ENCODE peak calls at places on chromosome 20, in four cellular contexts. One of them, this sample, is unnamed.

GRCh38 chr20:51272392-51272791 is 249.5 kb upstream of the KCNG1 start:
- DNase-seq in MM.1S: no peak
- DNase-seq in SK-N-SH: no peak
- DNase-seq in mesenchymal stem cell: peak; percentile 10
- DNase-seq in this sample: no peak

GRCh38 chr20:34074101-34074760 is 37.8 kb downstream of the EIF2S2 start:
- DNase-seq in SK-N-SH: no peak
- DNase-seq in mesenchymal stem cell: peak; percentile 22
- DNase-seq in MM.1S: no peak
- DNase-seq in this sample: no peak

GRCh38 chr20:21712443-21713059 is 7.1 kb downstream of the PAX1 start:
- DNase-seq in MM.1S: no peak
- DNase-seq in SK-N-SH: no peak
- DNase-seq in mesenchymal stem cell: no peak
- DNase-seq in this sample: no peak

GRCh38 chr20:12916699-12917098 is 92.1 kb upstream of the SPTLC3 start:
- DNase-seq in MM.1S: no peak
- DNase-seq in SK-N-SH: no peak
- DNase-seq in mesenchymal stem cell: no peak
- DNase-seq in this sample: no peak

GRCh38 chr20:33166533-33167113 is 1.3 kb upstream of the BPIFA2 start:
- DNase-seq in mesenchymal stem cell: no peak
- DNase-seq in SK-N-SH: no peak
- DNase-seq in MM.1S: no peak
- DNase-seq in this sample: no peak

GRCh38 chr20:8062781-8063180 is 43.2 kb upstream of the TMX4 start:
- DNase-seq in MM.1S: no peak
- DNase-seq in SK-N-SH: no peak
- DNase-seq in mesenchymal stem cell: peak; percentile 33
- DNase-seq in this sample: no peak

GRCh38 chr20:16531485-16531884 is 41.8 kb downstream of the KIF16B start:
- DNase-seq in MM.1S: no peak
- DNase-seq in mesenchymal stem cell: no peak
- DNase-seq in SK-N-SH: no peak
- DNase-seq in this sample: no peak

GRCh38 chr20:9458075-9458818 is 56.1 kb upstream of the LAMP5 start:
- DNase-seq in SK-N-SH: no peak
- DNase-seq in MM.1S: peak; percentile 84
- DNase-seq in mesenchymal stem cell: peak; percentile 20
- DNase-seq in this sample: peak; percentile 67

GRCh38 chr20:37526238-37526838 is 1.3 kb downstream of the BLCAP start:
- DNase-seq in SK-N-SH: peak; percentile 82
- DNase-seq in mesenchymal stem cell: peak; percentile 65
- DNase-seq in MM.1S: no peak
- DNase-seq in this sample: peak; percentile 67

GRCh38 chr20:38255389-38255788 is 5.1 kb downstream of the KIAA1755 start:
- DNase-seq in mesenchymal stem cell: no peak
- DNase-seq in SK-N-SH: no peak
- DNase-seq in MM.1S: no peak
- DNase-seq in this sample: no peak

GRCh38 chr20:40880063-40880715 is 148.4 kb upstream of the TOP1 start:
- DNase-seq in MM.1S: peak; percentile 48
- DNase-seq in mesenchymal stem cell: no peak
- DNase-seq in SK-N-SH: no peak
- DNase-seq in this sample: no peak

GRCh38 chr20:40882173-40882572 is 146.4 kb upstream of the TOP1 start:
- DNase-seq in SK-N-SH: no peak
- DNase-seq in MM.1S: no peak
- DNase-seq in mesenchymal stem cell: no peak
- DNase-seq in this sample: no peak

GRCh38 chr20:40883097-40883496 is 145.5 kb upstream of the TOP1 start:
- DNase-seq in MM.1S: no peak
- DNase-seq in SK-N-SH: peak; percentile 55
- DNase-seq in mesenchymal stem cell: no peak
- DNase-seq in this sample: peak; percentile 67

DNA sequence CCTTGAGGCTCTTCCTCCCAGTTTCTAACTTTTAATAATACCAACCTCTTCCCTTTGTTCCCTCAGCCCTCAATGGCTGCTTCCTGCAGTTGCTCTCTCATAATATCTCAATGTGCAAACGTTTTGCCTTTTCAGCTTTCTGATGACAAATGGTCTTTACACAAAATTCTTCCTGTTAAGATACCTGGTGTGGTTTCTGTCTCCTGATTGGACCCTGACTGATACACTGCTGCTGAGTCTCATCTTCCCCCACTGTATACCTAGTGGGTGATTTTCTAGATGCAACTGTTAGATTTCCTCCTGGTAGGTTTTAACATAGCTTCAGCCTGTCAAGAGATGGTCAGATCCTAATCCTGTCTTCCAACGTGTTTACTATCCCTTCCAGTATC is 147.9 kb upstream of the TOP1 start:
- DNase-seq in MM.1S: no peak
- DNase-seq in SK-N-SH: no peak
- DNase-seq in mesenchymal stem cell: no peak
- DNase-seq in this sample: no peak
- H3K4me1 ChIP-seq in MM.1S: no peaks in the 10 kb centered on the region
- H3K4me1 ChIP-seq in SK-N-SH: no peaks in the 10 kb centered on the region
- H3K4me1 ChIP-seq in mesenchymal stem cell: no peaks in the 10 kb centered on the region
- H3K4me1 ChIP-seq in this sample: no peaks in the 10 kb centered on the region

DNA sequence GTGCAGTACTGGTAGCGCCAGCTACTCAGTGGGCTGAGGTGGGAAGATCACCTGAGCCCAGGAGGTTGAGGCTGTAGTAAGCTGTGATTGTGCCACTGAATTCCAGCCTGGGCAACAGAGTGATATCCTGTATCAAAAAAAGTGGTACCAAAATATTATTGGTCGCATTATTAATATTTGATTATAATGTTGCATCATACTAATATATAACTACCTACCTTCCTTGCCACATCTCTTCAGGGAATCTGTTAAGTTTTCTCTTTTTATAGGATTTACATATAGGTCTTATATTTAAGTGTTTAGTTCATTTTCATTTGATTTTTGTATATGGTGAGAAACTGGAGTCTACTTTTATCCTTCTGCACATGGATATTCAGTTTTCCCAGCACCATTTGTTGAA is 66.3 kb upstream of the PHACTR3 start:
- DNase-seq in mesenchymal stem cell: no peak
- DNase-seq in SK-N-SH: no peak
- DNase-seq in MM.1S: no peak
- DNase-seq in this sample: no peak
- H3K4me3 ChIP-seq in mesenchymal stem cell: no peak overlapping the region
- H3K4me3 ChIP-seq in SK-N-SH: no peak overlapping the region
- H3K4me3 ChIP-seq in MM.1S: no peak overlapping the region
- H3K4me3 ChIP-seq in this sample: no peak overlapping the region

DNA sequence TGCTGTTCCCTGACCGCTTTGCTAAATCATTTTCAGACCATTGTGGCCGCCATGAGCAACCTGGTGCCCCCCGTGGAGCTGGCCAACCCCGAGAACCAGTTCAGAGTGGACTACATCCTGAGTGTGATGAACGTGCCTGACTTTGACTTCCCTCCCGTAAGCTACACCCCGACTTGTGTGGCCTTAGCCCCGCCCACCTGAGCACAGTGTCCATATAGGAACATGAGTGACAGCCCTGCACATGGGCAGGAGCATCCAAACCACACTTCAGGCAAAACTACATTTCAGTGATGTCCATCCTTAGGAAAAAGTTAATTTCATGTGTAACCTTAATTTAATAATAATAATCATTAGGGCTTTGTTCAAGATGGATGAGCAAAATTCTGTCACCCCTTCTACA is 51.1 kb downstream of the GNAS start:
- DNase-seq in mesenchymal stem cell: no peak
- DNase-seq in MM.1S: no peak
- DNase-seq in SK-N-SH: no peak
- DNase-seq in this sample: no peak
- H3K4me1 ChIP-seq in mesenchymal stem cell: peaks cover 7% of the 10 kb centered on the region
- H3K4me1 ChIP-seq in MM.1S: peaks cover 53% of the 10 kb centered on the region
- H3K4me1 ChIP-seq in SK-N-SH: peaks cover 20% of the 10 kb centered on the region
- H3K4me1 ChIP-seq in this sample: peaks cover 18% of the 10 kb centered on the region

GRCh38 chr20:44477151-44477550 is 1.5 kb downstream of the TTPAL start:
- DNase-seq in mesenchymal stem cell: no peak
- DNase-seq in SK-N-SH: no peak
- DNase-seq in MM.1S: no peak
- DNase-seq in this sample: no peak

GRCh38 chr20:44481719-44482416 is 6.2 kb downstream of the TTPAL start:
- DNase-seq in mesenchymal stem cell: no peak
- DNase-seq in MM.1S: no peak
- DNase-seq in SK-N-SH: no peak
- DNase-seq in this sample: no peak

GRCh38 chr20:44480097-44480496 is 4.4 kb downstream of the TTPAL start:
- DNase-seq in MM.1S: no peak
- DNase-seq in mesenchymal stem cell: no peak
- DNase-seq in SK-N-SH: no peak
- DNase-seq in this sample: no peak

GRCh38 chr20:44478188-44478587 is 2.5 kb downstream of the TTPAL start:
- DNase-seq in MM.1S: no peak
- DNase-seq in mesenchymal stem cell: no peak
- DNase-seq in SK-N-SH: no peak
- DNase-seq in this sample: no peak

DNA sequence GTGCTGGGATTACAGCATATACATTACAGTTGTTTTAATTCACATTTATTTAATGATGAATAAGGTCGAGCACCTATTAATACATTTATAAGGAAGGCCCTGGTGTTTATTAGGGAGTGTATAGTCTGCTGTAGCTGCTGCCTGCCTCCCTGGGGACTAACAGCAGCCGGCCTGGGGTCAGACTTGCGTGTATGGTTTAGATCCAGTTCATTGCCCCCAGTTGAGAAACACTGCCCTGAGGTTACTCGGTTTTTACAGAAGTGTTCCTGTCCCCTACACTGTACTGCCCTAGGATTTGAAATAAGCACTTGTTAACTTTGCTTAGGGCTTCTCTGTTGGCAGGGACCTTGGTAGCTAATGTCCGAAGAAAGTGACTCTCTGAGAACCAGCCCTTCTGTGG is 4.0 kb downstream of the TTPAL start:
- DNase-seq in MM.1S: no peak
- DNase-seq in SK-N-SH: no peak
- DNase-seq in mesenchymal stem cell: no peak
- DNase-seq in this sample: no peak
- H3K4me3 ChIP-seq in MM.1S: no peak overlapping the region
- H3K4me3 ChIP-seq in SK-N-SH: no peak overlapping the region
- H3K4me3 ChIP-seq in mesenchymal stem cell: no peak overlapping the region
- H3K4me3 ChIP-seq in this sample: no peak overlapping the region

GRCh38 chr20:1813101-1813529 is 82.1 kb upstream of the SIRPA start:
- DNase-seq in MM.1S: no peak
- DNase-seq in SK-N-SH: no peak
- DNase-seq in mesenchymal stem cell: peak; percentile 91
- DNase-seq in this sample: no peak
- H3K4me1 ChIP-seq in MM.1S: peaks cover 8% of the 10 kb centered on the region
- H3K4me1 ChIP-seq in SK-N-SH: peaks cover 57% of the 10 kb centered on the region
- H3K4me1 ChIP-seq in mesenchymal stem cell: peaks cover 22% of the 10 kb centered on the region
- H3K4me1 ChIP-seq in this sample: no peaks in the 10 kb centered on the region

GRCh38 chr20:62410742-62411478 is 3.8 kb upstream of the CABLES2 start:
- DNase-seq in MM.1S: no peak
- DNase-seq in SK-N-SH: no peak
- DNase-seq in mesenchymal stem cell: no peak
- DNase-seq in this sample: no peak
- H3K4me3 ChIP-seq in MM.1S: no peak overlapping the region
- H3K4me3 ChIP-seq in SK-N-SH: no peak overlapping the region
- H3K4me3 ChIP-seq in mesenchymal stem cell: no peak overlapping the region
- H3K4me3 ChIP-seq in this sample: no peak overlapping the region

DNA sequence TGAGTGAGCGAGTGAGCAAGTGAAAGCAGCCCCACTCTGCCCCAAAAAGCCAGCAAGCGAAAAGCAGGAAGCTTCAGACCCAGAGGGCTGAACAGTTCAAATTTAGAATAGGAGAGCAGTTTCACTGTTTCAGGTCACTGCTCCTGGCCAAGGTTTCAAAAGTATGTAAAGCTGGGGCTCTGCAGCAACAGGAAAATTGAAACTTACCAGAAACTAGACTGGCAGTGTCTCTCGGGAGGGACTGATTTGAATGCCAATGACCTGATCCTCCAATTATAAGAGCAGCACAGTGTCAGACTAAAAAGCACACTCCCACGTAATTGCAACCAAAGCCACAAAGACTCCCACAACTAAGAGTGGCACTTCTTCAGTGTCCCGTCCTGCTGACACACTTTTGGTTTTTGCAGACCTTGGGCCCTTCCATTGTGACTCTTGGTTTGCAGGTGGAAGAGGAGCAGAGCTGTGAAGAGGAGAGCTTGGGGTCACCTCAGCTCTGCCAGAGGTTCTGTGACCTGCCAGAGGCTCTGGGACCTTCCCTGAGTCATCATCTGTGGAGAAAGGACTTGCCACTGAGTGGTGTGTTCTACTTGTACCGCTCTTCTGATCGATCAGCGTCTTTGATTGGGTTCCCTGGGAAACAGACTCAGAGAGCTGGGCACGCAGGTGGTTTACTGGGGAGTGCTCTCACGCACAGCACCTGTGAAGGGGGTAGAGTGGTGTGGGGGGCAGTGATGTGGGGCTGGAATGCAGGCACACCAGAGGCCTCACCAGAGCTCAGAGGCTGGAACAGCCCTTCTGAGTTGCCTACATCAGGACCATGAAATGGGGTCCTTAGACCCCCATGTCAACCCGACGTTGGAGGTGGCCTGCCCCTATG is 52.7 kb upstream of the PTGIS start:
- DNase-seq in mesenchymal stem cell: no peak
- DNase-seq in MM.1S: peak; percentile 88
- DNase-seq in SK-N-SH: no peak
- DNase-seq in this sample: no peak
- H3K4me1 ChIP-seq in mesenchymal stem cell: no peaks in the 10 kb centered on the region
- H3K4me1 ChIP-seq in MM.1S: peaks cover 25% of the 10 kb centered on the region
- H3K4me1 ChIP-seq in SK-N-SH: no peaks in the 10 kb centered on the region
- H3K4me1 ChIP-seq in this sample: no peaks in the 10 kb centered on the region

GRCh38 chr20:278607-279571 is 11.7 kb downstream of the C20orf96 start:
- DNase-seq in MM.1S: no peak
- DNase-seq in SK-N-SH: no peak
- DNase-seq in mesenchymal stem cell: no peak
- DNase-seq in this sample: no peak
- H3K4me3 ChIP-seq in MM.1S: no peak overlapping the region
- H3K4me3 ChIP-seq in SK-N-SH: no peak overlapping the region
- H3K4me3 ChIP-seq in mesenchymal stem cell: peak overlapping the region; percentile 66
- H3K4me3 ChIP-seq in this sample: no peak overlapping the region

GRCh38 chr20:10661261-10661660 is 12.5 kb downstream of the JAG1 start:
- DNase-seq in MM.1S: no peak
- DNase-seq in SK-N-SH: no peak
- DNase-seq in mesenchymal stem cell: no peak
- DNase-seq in this sample: no peak
- H3K4me1 ChIP-seq in MM.1S: no peaks in the 10 kb centered on the region
- H3K4me1 ChIP-seq in SK-N-SH: peaks cover 30% of the 10 kb centered on the region
- H3K4me1 ChIP-seq in mesenchymal stem cell: peaks cover 22% of the 10 kb centered on the region
- H3K4me1 ChIP-seq in this sample: no peaks in the 10 kb centered on the region

This sample was measured in BE2C.